ENCODE peak calls at places on chromosomes 13 and 19, in eight cellular contexts. E is testis, Y is C1 segment of cervical spinal cord, X is progenitor cell of endocrine pancreas, I is fibroblast of the aortic adventitia, V is HS-5, M is fibroblast of pulmonary artery, F is NCI-H226. H is an unnamed sample.

GRCh38 chr19:11964496-11964857 is 363 bp upstream of the ZNF763 start:
- DNase-seq in E (no peak), Y (no peak), X (no peak), I (no peak), V (no peak), M (no peak), F (no peak), H (peak; percentile 17)

GRCh38 chr19:44672226-44672625 is 944 bp downstream of the CEACAM19 start:
- DNase-seq in E (no peak), Y (no peak), X (no peak), I (no peak), V (no peak), M (no peak), F (no peak), H (no peak)

GRCh38 chr13:106603568-106603967 is 35.6 kb upstream of the ARGLU1 start:
- DNase-seq in E (no peak), Y (no peak), X (no peak), I (no peak), V (no peak), M (no peak), F (no peak), H (no peak)

GRCh38 chr13:75687145-75687763 is 51.1 kb downstream of the LMO7 start:
- DNase-seq in E (no peak), Y (no peak), X (no peak), I (peak; percentile 78), V (no peak), M (peak; percentile 71), F (peak; percentile 16), H (peak; percentile 49)

GRCh38 chr13:101875091-101875490 is 422.6 kb downstream of the ITGBL1 start:
- DNase-seq in E (no peak), Y (no peak), X (no peak), I (no peak), V (no peak), M (no peak), F (no peak), H (no peak)

GRCh38 chr13:75417006-75417384 is 65.0 kb downstream of the TBC1D4 start:
- DNase-seq in E (no peak), Y (no peak), X (no peak), I (no peak), V (no peak), M (no peak), F (no peak), H (no peak)

GRCh38 chr19:11377756-11378155 is 3.3 kb downstream of the SWSAP1 start:
- DNase-seq in E (no peak), Y (no peak), X (no peak), I (no peak), V (no peak), M (no peak), F (no peak), H (peak; percentile 53)

GRCh38 chr13:26132756-26133155 is 80.9 kb upstream of the SHISA2 start:
- DNase-seq in E (peak; percentile 27), Y (no peak), X (no peak), I (peak; percentile 29), V (no peak), M (peak; percentile 46), F (no peak), H (peak; percentile 41)

GRCh38 chr13:113667771-113668490 is 912 bp downstream of the GRK1 start:
- DNase-seq in E (no peak), Y (no peak), X (no peak), I (no peak), V (no peak), M (no peak), F (no peak), H (no peak)

GRCh38 chr19:55647732-55648656 is at the start of gene CCDC106:
- DNase-seq in E (peak; percentile 85), Y (peak; percentile 85), X (peak; percentile 50), I (peak; percentile 70), V (no peak), M (peak; percentile 76), F (peak; percentile 36), H (peak; percentile 24)

GRCh38 chr19:18588611-18589379 is at the start of gene REX1BD:
- DNase-seq in E (peak; percentile 85), Y (peak; percentile 73), X (peak; percentile 72), I (peak; percentile 78), V (peak; percentile 48), M (peak; percentile 77), F (peak; percentile 59), H (peak; percentile 52)

GRCh38 chr19:18388328-18389094 is 2.6 kb downstream of the GDF15 start:
- DNase-seq in E (peak; percentile 87), Y (peak; percentile 27), X (peak; percentile 84), I (peak; percentile 50), V (no peak), M (peak; percentile 62), F (peak; percentile 39), H (peak; percentile 43)

GRCh38 chr13:29496241-29496712 is 99.2 kb downstream of the SLC7A1 start:
- DNase-seq in E (peak; percentile 45), Y (no peak), X (no peak), I (no peak), V (no peak), M (peak; percentile 46), F (peak; percentile 76), H (no peak)

GRCh38 chr13:53379485-53379884 is 350.9 kb downstream of the OLFM4 start:
- DNase-seq in E (no peak), Y (no peak), X (no peak), I (no peak), V (no peak), M (no peak), F (no peak), H (no peak)

GRCh38 chr13:21011378-21011777 is 50.0 kb downstream of the LATS2 start:
- DNase-seq in E (no peak), Y (no peak), X (no peak), I (peak; percentile 38), V (no peak), M (no peak), F (no peak), H (no peak)

GRCh38 chr19:49327878-49328544 is 3.0 kb upstream of the SLC6A16 start:
- DNase-seq in E (no peak), Y (no peak), X (no peak), I (peak; percentile 24), V (no peak), M (peak; percentile 33), F (peak; percentile 7), H (peak; percentile 43)

GRCh38 chr19:45095496-45096413 is 2.8 kb downstream of the PPP1R37 start:
- DNase-seq in E (no peak), Y (no peak), X (no peak), I (no peak), V (no peak), M (no peak), F (no peak), H (no peak)

GRCh38 chr13:66996503-66996902 is 233.6 kb downstream of the PCDH9 start:
- DNase-seq in E (no peak), Y (no peak), X (no peak), I (no peak), V (no peak), M (peak; percentile 3), F (no peak), H (no peak)

GRCh38 chr13:20073775-20074174 is 87.1 kb downstream of the GJA3 start:
- DNase-seq in E (no peak), Y (no peak), X (no peak), I (no peak), V (no peak), M (no peak), F (no peak), H (no peak)

H was measured in HFFc6.